ENCODE peak calls at places on chromosomes 2 and 18, in four cellular contexts. One of them, this sample, is unnamed. For H3K4me1, the result is how much of the 10 kb centered on the place peaks cover.

GRCh38 chr2:241813806-241814570 is 5.0 kb downstream of the NEU4 start:
- DNase-seq in psoas muscle: peak
- DNase-seq in left lung: peak
- DNase-seq in IMR-90: no peak
- DNase-seq in this sample: no peak

GRCh38 chr18:3012306-3012919 is 531 bp downstream of the LPIN2 start:
- DNase-seq in psoas muscle: peak
- DNase-seq in left lung: peak
- DNase-seq in IMR-90: peak
- DNase-seq in this sample: no peak

GRCh38 chr18:44729631-44730101 is 49.0 kb downstream of the SETBP1 start:
- DNase-seq in psoas muscle: no peak
- DNase-seq in left lung: no peak
- DNase-seq in IMR-90: peak
- DNase-seq in this sample: no peak

GRCh38 chr18:60147326-60147725 is 225.2 kb downstream of the MC4R start:
- DNase-seq in psoas muscle: no peak
- DNase-seq in left lung: peak
- DNase-seq in IMR-90: no peak
- DNase-seq in this sample: no peak

GRCh38 chr2:236657801-236658200 is 88.2 kb downstream of the ACKR3 start:
- DNase-seq in psoas muscle: no peak
- DNase-seq in left lung: no peak
- DNase-seq in IMR-90: no peak
- DNase-seq in this sample: no peak

GRCh38 chr2:86323273-86323672 is 14.2 kb downstream of the REEP1 start:
- DNase-seq in psoas muscle: no peak
- DNase-seq in left lung: no peak
- DNase-seq in IMR-90: no peak
- DNase-seq in this sample: no peak

GRCh38 chr2:68225119-68225632 is 27.2 kb downstream of the PPP3R1 start:
- DNase-seq in psoas muscle: no peak
- DNase-seq in left lung: peak
- DNase-seq in IMR-90: peak
- DNase-seq in this sample: no peak

GRCh38 chr2:106667478-106668077 is 180.4 kb downstream of the CD8B2 start:
- DNase-seq in psoas muscle: no peak
- DNase-seq in left lung: no peak
- DNase-seq in IMR-90: no peak
- DNase-seq in this sample: no peak

GRCh38 chr2:164840458-164840929 is 1.1 kb downstream of the COBLL1 start:
- DNase-seq in psoas muscle: peak
- DNase-seq in left lung: peak
- DNase-seq in IMR-90: no peak
- DNase-seq in this sample: no peak

GRCh38 chr2:56325661-56326345 is 142.0 kb downstream of the CCDC85A start:
- DNase-seq in psoas muscle: no peak
- DNase-seq in left lung: no peak
- DNase-seq in IMR-90: no peak
- DNase-seq in this sample: no peak

GRCh38 chr2:205650450-205650849 is 31.9 kb upstream of the NRP2 start:
- DNase-seq in psoas muscle: no peak
- DNase-seq in left lung: no peak
- DNase-seq in IMR-90: peak
- DNase-seq in this sample: no peak

GRCh38 chr18:73617981-73618380 is 529.7 kb downstream of the FBXO15 start:
- DNase-seq in psoas muscle: no peak
- DNase-seq in left lung: no peak
- DNase-seq in IMR-90: no peak
- DNase-seq in this sample: no peak

GRCh38 chr2:151862688-151863087 is 34.5 kb upstream of the ARL5A start:
- DNase-seq in psoas muscle: no peak
- DNase-seq in left lung: no peak
- DNase-seq in IMR-90: no peak
- DNase-seq in this sample: no peak

GRCh38 chr2:108270768-108271506 is 17.8 kb upstream of the SULT1C2 start:
- DNase-seq in psoas muscle: no peak
- DNase-seq in left lung: no peak
- DNase-seq in IMR-90: no peak
- DNase-seq in this sample: no peak

GRCh38 chr2:196551014-196551413 is 88.5 kb upstream of the CCDC150 start:
- DNase-seq in psoas muscle: no peak
- DNase-seq in left lung: no peak
- DNase-seq in IMR-90: no peak
- DNase-seq in this sample: no peak

GRCh38 chr2:98502556-98503335 is 58.1 kb downstream of the INPP4A start:
- DNase-seq in psoas muscle: no peak
- DNase-seq in left lung: no peak
- DNase-seq in IMR-90: peak
- DNase-seq in this sample: no peak

GRCh38 chr18:63444567-63444966 is 22.3 kb upstream of the VPS4B start:
- DNase-seq in psoas muscle: no peak
- DNase-seq in left lung: no peak
- DNase-seq in IMR-90: peak
- DNase-seq in this sample: no peak

DNA sequence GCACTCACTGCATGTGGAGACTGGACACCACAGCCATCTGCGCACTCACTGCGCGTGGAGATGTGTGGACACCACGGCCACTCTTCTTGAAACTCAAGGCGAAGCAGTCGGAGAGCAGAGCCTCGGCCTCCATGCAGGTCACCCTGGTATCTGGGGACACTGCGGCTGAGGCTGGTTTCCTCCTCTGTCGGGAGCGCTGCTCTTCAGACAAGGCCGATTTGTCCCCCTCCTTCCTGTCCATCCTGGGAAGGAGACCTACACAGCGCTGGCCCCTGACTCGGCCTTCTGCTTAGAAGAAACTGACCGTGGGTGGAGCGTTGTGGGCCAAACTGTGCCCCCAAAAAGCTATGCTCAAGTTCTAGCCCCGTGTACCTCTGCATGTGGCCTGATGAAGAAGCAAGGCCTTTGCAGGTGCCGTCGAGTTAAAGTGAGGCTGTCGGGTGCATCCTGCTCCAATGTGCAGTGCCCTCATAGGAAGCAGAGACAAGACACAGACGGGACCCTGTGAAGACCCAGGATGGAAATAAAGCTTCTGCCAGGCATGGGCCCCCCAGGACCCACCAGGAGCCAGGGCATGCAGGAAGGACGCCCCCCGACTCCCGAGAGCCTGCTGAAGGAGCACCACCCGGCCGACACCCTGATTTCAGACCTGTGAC is 88.1 kb downstream of the TPO start:
- DNase-seq in psoas muscle: no peak
- DNase-seq in left lung: peak
- DNase-seq in IMR-90: no peak
- DNase-seq in this sample: no peak
- H3K4me1 ChIP-seq in psoas muscle: under half
- H3K4me1 ChIP-seq in left lung: under half
- H3K4me1 ChIP-seq in IMR-90: under half
- H3K4me1 ChIP-seq in this sample: under half

GRCh38 chr2:27070653-27071276 is 689 bp downstream of the OST4 start:
- DNase-seq in psoas muscle: no peak
- DNase-seq in left lung: no peak
- DNase-seq in IMR-90: no peak
- DNase-seq in this sample: no peak

GRCh38 chr2:27071990-27072830 is 756 bp upstream of the OST4 start:
- DNase-seq in psoas muscle: peak
- DNase-seq in left lung: peak
- DNase-seq in IMR-90: peak
- DNase-seq in this sample: no peak

GRCh38 chr2:27071277-27071989 is at the start of gene OST4:
- DNase-seq in psoas muscle: peak
- DNase-seq in left lung: peak
- DNase-seq in IMR-90: peak
- DNase-seq in this sample: peak

GRCh38 chr2:27069436-27069835 is 2.0 kb downstream of the OST4 start:
- DNase-seq in psoas muscle: no peak
- DNase-seq in left lung: no peak
- DNase-seq in IMR-90: no peak
- DNase-seq in this sample: no peak

GRCh38 chr2:27069961-27070618 is 1.4 kb downstream of the OST4 start:
- DNase-seq in psoas muscle: no peak
- DNase-seq in left lung: no peak
- DNase-seq in IMR-90: no peak
- DNase-seq in this sample: no peak
- H3K4me1 ChIP-seq in psoas muscle: under half
- H3K4me1 ChIP-seq in left lung: under half
- H3K4me1 ChIP-seq in IMR-90: under half
- H3K4me1 ChIP-seq in this sample: half or more

GRCh38 chr18:48541747-48542108 is 2.9 kb downstream of the CTIF start:
- DNase-seq in psoas muscle: no peak
- DNase-seq in left lung: no peak
- DNase-seq in IMR-90: no peak
- DNase-seq in this sample: no peak
- H3K4me1 ChIP-seq in psoas muscle: half or more
- H3K4me1 ChIP-seq in left lung: under half
- H3K4me1 ChIP-seq in IMR-90: under half
- H3K4me1 ChIP-seq in this sample: under half

DNA sequence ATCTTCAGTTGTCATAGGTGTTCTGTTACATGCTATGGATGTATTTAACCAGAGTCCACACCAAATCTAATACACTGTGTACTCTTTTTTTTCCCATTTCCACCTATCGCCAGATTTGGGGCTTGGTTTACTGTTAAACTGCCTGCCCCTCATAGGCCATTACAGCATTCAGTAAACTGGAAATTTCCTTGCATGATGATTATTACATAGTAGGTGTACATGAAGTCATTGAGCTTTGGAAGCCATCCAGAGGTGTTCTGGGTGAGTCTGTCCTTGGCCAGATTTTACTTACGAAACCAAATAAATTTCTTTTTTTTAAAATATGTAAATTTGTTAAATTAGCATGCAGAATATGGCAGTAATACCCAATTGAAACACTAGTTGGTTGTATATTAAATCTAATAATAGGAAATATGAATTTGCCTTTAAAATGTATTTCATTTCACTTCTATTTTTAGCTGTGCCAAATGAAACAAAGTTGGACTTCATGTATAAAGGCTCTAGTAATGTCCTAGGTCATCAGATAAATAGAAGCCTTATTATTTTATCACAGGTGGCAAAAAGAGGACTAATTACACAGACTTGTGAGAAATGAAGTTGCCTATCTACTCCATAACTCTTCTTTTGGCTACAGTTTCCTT is 60.7 kb downstream of the COMMD1 start:
- DNase-seq in psoas muscle: no peak
- DNase-seq in left lung: no peak
- DNase-seq in IMR-90: no peak
- DNase-seq in this sample: no peak
- H3K4me1 ChIP-seq in psoas muscle: under half
- H3K4me1 ChIP-seq in left lung: under half
- H3K4me1 ChIP-seq in IMR-90: under half
- H3K4me1 ChIP-seq in this sample: under half

DNA sequence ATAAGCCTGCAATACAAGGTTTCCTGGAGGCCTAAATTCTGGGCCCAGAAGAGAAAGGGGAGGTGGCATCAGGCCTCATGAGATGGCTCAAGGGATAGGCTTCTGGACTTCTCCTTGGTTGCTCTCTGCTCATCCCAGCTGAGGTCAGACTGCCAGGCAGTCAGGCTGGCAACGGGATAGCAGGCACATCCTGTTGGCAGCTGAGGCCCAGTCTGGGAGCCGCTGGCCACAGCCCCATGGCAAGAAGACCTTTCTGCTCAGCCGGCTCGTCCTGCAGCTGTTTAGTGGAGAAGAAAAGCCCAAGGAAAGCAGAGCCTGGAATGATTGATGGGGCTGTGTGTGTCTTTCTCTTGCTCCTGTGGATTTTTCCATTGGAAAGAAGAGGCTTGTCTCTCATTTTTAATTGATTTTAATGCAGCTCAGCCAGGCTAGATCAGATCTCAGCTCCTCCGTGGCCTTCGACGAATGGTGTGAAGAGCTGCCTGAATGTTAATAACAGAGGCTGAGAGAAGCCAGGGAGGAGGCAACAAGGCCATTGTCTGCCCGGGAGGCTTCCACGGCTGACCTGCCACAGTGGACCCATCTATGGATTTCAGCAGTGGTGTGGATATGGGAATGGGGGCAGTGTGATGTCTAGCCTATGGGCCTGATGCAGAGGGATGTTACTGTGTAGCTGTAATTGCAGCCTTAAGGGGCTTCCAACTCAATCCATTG is 99.5 kb downstream of the HS1BP3 start:
- DNase-seq in psoas muscle: peak
- DNase-seq in left lung: no peak
- DNase-seq in IMR-90: no peak
- DNase-seq in this sample: no peak
- H3K4me1 ChIP-seq in psoas muscle: under half
- H3K4me1 ChIP-seq in left lung: under half
- H3K4me1 ChIP-seq in IMR-90: under half
- H3K4me1 ChIP-seq in this sample: under half

DNA sequence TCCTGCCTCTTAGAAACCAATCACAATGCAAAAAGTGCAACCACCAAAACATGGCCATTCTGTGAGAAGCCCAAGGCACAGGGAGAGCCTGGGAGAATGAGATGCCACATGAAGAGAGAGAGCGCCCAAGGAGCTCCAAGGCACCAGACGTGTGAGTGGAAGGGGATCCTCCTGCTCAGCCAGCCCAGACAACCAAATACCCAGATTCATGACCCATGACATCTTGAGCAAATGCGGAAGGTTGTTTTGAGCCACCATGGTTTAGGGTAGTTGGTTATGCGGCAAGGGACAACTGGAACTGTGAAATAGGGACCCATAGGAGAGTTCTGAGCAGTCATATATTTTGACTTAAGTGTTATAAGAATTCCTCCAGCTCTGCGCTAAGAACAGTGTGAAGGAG is 7.0 kb downstream of the AFF3 start:
- DNase-seq in psoas muscle: no peak
- DNase-seq in left lung: no peak
- DNase-seq in IMR-90: no peak
- DNase-seq in this sample: no peak
- H3K4me1 ChIP-seq in psoas muscle: under half
- H3K4me1 ChIP-seq in left lung: under half
- H3K4me1 ChIP-seq in IMR-90: under half
- H3K4me1 ChIP-seq in this sample: under half

This sample was measured in esophagus squamous epithelium.